ENCODE peak calls at places on chromosomes 7 and 10, in seven cellular contexts. V is GM06990, P is cardiac muscle cell, W is endodermal cell, M is endothelial cell, Q is gastrocnemius medialis, G is WTC11. B is an unnamed sample.

GRCh38 chr10:22443200-22443881 is 98.0 kb downstream of the SPAG6 start:
- DNase-seq in V (no peak), P (no peak), G (no peak), W (no peak), Q (no peak), M (no peak), B (no peak)

GRCh38 chr7:19560111-19560883 is 148.5 kb downstream of the POLR1F start:
- DNase-seq in Q (peak; percentile 9), G (no peak), W (no peak), V (no peak), M (no peak), P (peak; percentile 72), B (no peak)

GRCh38 chr7:18508441-18509427 is 13.2 kb downstream of the HDAC9 start:
- DNase-seq in G (no peak), Q (peak; percentile 12), M (no peak), P (peak; percentile 85), V (no peak), W (peak; percentile 65), B (no peak)

GRCh38 chr10:110170142-110170887 is 37.1 kb upstream of the MXI1 start:
- DNase-seq in P (no peak), M (no peak), W (peak; percentile 71), G (no peak), V (no peak), Q (no peak), B (no peak)

GRCh38 chr7:120873367-120873766 is 15.4 kb upstream of the TSPAN12 start:
- DNase-seq in Q (no peak), W (no peak), G (no peak), P (no peak), V (no peak), M (no peak), B (no peak)

GRCh38 chr10:117004627-117005453 is at the start of gene SHTN1:
- DNase-seq in P (peak; percentile 63), G (peak; percentile 65), V (peak; percentile 24), Q (peak; percentile 3), M (peak; percentile 50), W (peak; percentile 89), B (peak; percentile 30)

GRCh38 chr7:106294334-106294733 is 9.6 kb upstream of the NAMPT start:
- DNase-seq in P (no peak), W (no peak), G (no peak), Q (no peak), M (no peak), V (no peak), B (no peak)

GRCh38 chr10:78451592-78451991 is 417.9 kb downstream of the RPS24 start:
- DNase-seq in V (no peak), W (no peak), G (no peak), M (no peak), Q (no peak), P (peak; percentile 82), B (no peak)

GRCh38 chr7:103597606-103598005 is 151.6 kb upstream of the SLC26A5 start:
- DNase-seq in V (no peak), G (no peak), P (no peak), Q (no peak), W (no peak), M (no peak), B (no peak)

GRCh38 chr10:121683803-121684202 is 85.6 kb upstream of the FGFR2 start:
- DNase-seq in P (no peak), M (no peak), V (no peak), W (no peak), G (no peak), Q (no peak), B (peak; percentile 61)

GRCh38 chr7:67738958-67739357 is 742.3 kb downstream of the TYW1 start:
- DNase-seq in G (no peak), Q (peak; percentile 54), W (no peak), V (no peak), P (peak; percentile 95), M (no peak), B (no peak)

GRCh38 chr10:21082206-21082605 is 185.1 kb upstream of the NEBL start:
- DNase-seq in V (no peak), P (no peak), G (no peak), Q (no peak), M (no peak), W (no peak), B (no peak)

GRCh38 chr10:97184971-97185325 is 811 bp downstream of the SLIT1 start:
- DNase-seq in V (no peak), G (peak; percentile 35), Q (no peak), W (no peak), P (no peak), M (no peak), B (no peak)

GRCh38 chr7:47967708-47968107 is 11.7 kb downstream of the HUS1 start:
- DNase-seq in G (no peak), W (no peak), M (no peak), Q (no peak), V (no peak), P (no peak), B (no peak)

GRCh38 chr10:99304027-99304856 is 24.9 kb upstream of the CNNM1 start:
- DNase-seq in W (no peak), P (peak; percentile 2), V (no peak), M (no peak), Q (no peak), G (no peak), B (no peak)

GRCh38 chr7:6436385-6436685 is 11.4 kb downstream of the DAGLB start:
- DNase-seq in V (peak; percentile 46), M (no peak), W (no peak), G (no peak), P (no peak), Q (no peak), B (no peak)

GRCh38 chr10:100791254-100792058 is 46.1 kb downstream of the PAX2 start:
- DNase-seq in M (no peak), Q (no peak), P (peak; percentile 9), G (no peak), V (no peak), W (no peak), B (no peak)

GRCh38 chr10:111875760-111876159 is 307.8 kb downstream of the GPAM start:
- DNase-seq in P (no peak), Q (no peak), V (no peak), M (no peak), W (no peak), G (no peak), B (no peak)

GRCh38 chr7:66308411-66308810 is 103.3 kb downstream of the TPST1 start:
- DNase-seq in V (no peak), Q (no peak), P (no peak), W (no peak), M (no peak), G (no peak), B (no peak)

GRCh38 chr7:509426-509825 is 10.2 kb downstream of the PDGFA start:
- DNase-seq in G (no peak), M (no peak), W (no peak), V (no peak), Q (no peak), P (no peak), B (no peak)

GRCh38 chr10:94225589-94225988 is 137.2 kb downstream of the NOC3L start:
- DNase-seq in G (peak; percentile 23), M (no peak), P (no peak), Q (no peak), V (no peak), W (peak; percentile 69), B (no peak)
- TF ChIP-seq CTCF in G (no peak), M (no peak), P (peak; percentile 15), Q (no peak), V (no peak), W (peak; percentile 69), B (no peak)

GRCh38 chr10:44071479-44071878 is 313.4 kb downstream of the CXCL12 start:
- DNase-seq in V (no peak), Q (no peak), W (no peak), P (peak; percentile 81), G (no peak), M (no peak), B (no peak)
- TF ChIP-seq CTCF in V (no peak), Q (no peak), W (no peak), P (peak; percentile 15), G (no peak), M (no peak), B (no peak)

DNA sequence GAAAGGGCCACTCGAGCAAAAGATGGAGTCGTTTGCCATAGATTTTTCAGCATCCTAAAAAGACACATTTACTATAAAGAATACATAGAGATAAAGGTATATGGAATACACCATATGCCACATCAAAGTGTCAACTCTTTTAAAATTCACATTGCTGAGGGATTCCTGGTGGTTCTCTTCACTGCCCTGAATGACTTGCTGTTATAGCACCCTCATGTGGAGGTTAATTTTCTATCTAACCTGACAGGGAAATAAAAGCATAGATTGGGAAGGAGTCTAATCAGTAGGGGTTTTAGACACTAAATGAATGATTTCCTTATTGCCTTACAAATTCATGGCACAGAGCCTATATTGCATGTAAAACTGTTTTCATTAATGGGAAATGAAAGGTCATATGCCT is 25.9 kb downstream of the DNAH11 start:
- DNase-seq in G (no peak), Q (no peak), W (no peak), P (peak; percentile 4), M (no peak), V (no peak), B (no peak)
- TF ChIP-seq CTCF in G (no peak), Q (peak; percentile 22), W (peak; percentile 74), P (no peak), M (no peak), V (peak; percentile 47), B (peak; percentile 54)

GRCh38 chr7:134907000-134907399 is 79.3 kb upstream of the AGBL3 start:
- DNase-seq in Q (no peak), W (no peak), G (no peak), M (no peak), V (no peak), P (no peak), B (no peak)

GRCh38 chr7:134907639-134908038 is 78.7 kb upstream of the AGBL3 start:
- DNase-seq in Q (no peak), P (peak; percentile 45), W (no peak), V (no peak), G (no peak), M (no peak), B (no peak)

GRCh38 chr7:134903073-134903790 is 83.1 kb upstream of the AGBL3 start:
- DNase-seq in M (no peak), V (no peak), P (peak; percentile 44), G (no peak), W (no peak), Q (no peak), B (no peak)

GRCh38 chr7:134908289-134908688 is 78.0 kb upstream of the AGBL3 start:
- DNase-seq in V (peak; percentile 29), Q (no peak), M (no peak), W (no peak), G (no peak), P (no peak), B (no peak)

DNA sequence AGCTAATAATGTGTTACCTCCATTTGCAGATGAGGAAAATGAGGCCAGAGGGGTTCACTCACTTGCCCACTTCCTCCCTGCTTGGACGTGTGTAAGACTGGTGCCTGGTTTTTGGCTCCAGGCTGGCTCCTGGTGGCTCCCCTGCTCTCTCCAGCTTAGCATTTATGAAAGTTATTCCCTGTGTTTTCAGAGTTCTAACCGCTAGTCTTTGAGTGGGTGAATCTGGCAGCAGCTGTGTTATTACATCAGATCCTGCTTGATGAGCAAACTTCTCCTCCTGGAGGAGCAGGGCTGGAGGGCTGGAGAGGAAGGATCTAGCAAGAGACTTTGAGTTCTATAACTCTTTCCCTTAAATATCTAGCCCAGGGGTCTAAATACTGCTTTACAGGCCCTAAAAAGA is 80.9 kb upstream of the AGBL3 start:
- DNase-seq in Q (peak; percentile 19), P (peak; percentile 96), G (no peak), V (no peak), W (no peak), M (no peak), B (no peak)
- TF ChIP-seq CTCF in Q (no peak), P (peak; percentile 60), G (no peak), V (no peak), W (no peak), M (no peak), B (no peak)

GRCh38 chr7:28956608-28957063 is 1.5 kb downstream of the TRIL start:
- DNase-seq in P (peak; percentile 72), W (peak; percentile 95), G (peak; percentile 88), M (peak; percentile 78), V (no peak), Q (no peak), B (peak; percentile 76)
- TF ChIP-seq CTCF in P (peak; percentile 72), W (peak; percentile 80), G (peak; percentile 54), M (peak; percentile 43), V (peak; percentile 3), Q (peak; percentile 30), B (peak; percentile 65)

B was measured in neural crest cell.